ENCODE peak calls at places on chromosomes 2 and 18, in eight cellular contexts. One of them, this sample, is unnamed.

GRCh38 chr18:7898181-7898580 is 331.1 kb downstream of the PTPRM start:
- DNase-seq in endothelial cell of umbilical vein: no peak
- DNase-seq in GM23248: no peak
- DNase-seq in hepatocyte: no peak
- DNase-seq in fibroblast of lung: no peak
- DNase-seq in MM.1S: no peak
- DNase-seq in neural progenitor cell: peak; percentile 51
- DNase-seq in DND-41: no peak
- DNase-seq in this sample: no peak

GRCh38 chr2:127080941-127081769 is 25.8 kb downstream of the BIN1 start:
- DNase-seq in fibroblast of lung: peak; percentile 36
- DNase-seq in neural progenitor cell: no peak
- DNase-seq in endothelial cell of umbilical vein: no peak
- DNase-seq in GM23248: no peak
- DNase-seq in DND-41: no peak
- DNase-seq in hepatocyte: no peak
- DNase-seq in MM.1S: no peak
- DNase-seq in this sample: peak; percentile 60

GRCh38 chr2:41836944-41837343 is 210.9 kb upstream of the PKDCC start:
- DNase-seq in GM23248: peak; percentile 73
- DNase-seq in MM.1S: peak; percentile 52
- DNase-seq in endothelial cell of umbilical vein: peak; percentile 43
- DNase-seq in fibroblast of lung: peak; percentile 36
- DNase-seq in neural progenitor cell: peak; percentile 83
- DNase-seq in DND-41: peak; percentile 66
- DNase-seq in hepatocyte: peak; percentile 80
- DNase-seq in this sample: no peak

GRCh38 chr2:213476641-213477040 is 192.4 kb downstream of the SPAG16 start:
- DNase-seq in MM.1S: no peak
- DNase-seq in fibroblast of lung: peak; percentile 45
- DNase-seq in hepatocyte: no peak
- DNase-seq in GM23248: peak; percentile 83
- DNase-seq in neural progenitor cell: no peak
- DNase-seq in endothelial cell of umbilical vein: no peak
- DNase-seq in DND-41: no peak
- DNase-seq in this sample: peak; percentile 34

GRCh38 chr2:26612522-26613240 is 28.5 kb downstream of the CIB4 start:
- DNase-seq in hepatocyte: no peak
- DNase-seq in fibroblast of lung: no peak
- DNase-seq in endothelial cell of umbilical vein: no peak
- DNase-seq in GM23248: no peak
- DNase-seq in DND-41: no peak
- DNase-seq in neural progenitor cell: no peak
- DNase-seq in MM.1S: no peak
- DNase-seq in this sample: peak; percentile 30

GRCh38 chr2:181792906-181793305 is 98.6 kb upstream of the ITPRID2 start:
- DNase-seq in hepatocyte: no peak
- DNase-seq in neural progenitor cell: no peak
- DNase-seq in GM23248: no peak
- DNase-seq in endothelial cell of umbilical vein: no peak
- DNase-seq in DND-41: no peak
- DNase-seq in fibroblast of lung: no peak
- DNase-seq in MM.1S: no peak
- DNase-seq in this sample: no peak

GRCh38 chr18:31469629-31470028 is 22.1 kb downstream of the DSG3 start:
- DNase-seq in MM.1S: no peak
- DNase-seq in endothelial cell of umbilical vein: no peak
- DNase-seq in neural progenitor cell: no peak
- DNase-seq in hepatocyte: no peak
- DNase-seq in fibroblast of lung: no peak
- DNase-seq in DND-41: no peak
- DNase-seq in GM23248: no peak
- DNase-seq in this sample: no peak

GRCh38 chr2:128420131-128420530 is 101.5 kb upstream of the HS6ST1 start:
- DNase-seq in MM.1S: no peak
- DNase-seq in neural progenitor cell: no peak
- DNase-seq in endothelial cell of umbilical vein: no peak
- DNase-seq in GM23248: no peak
- DNase-seq in hepatocyte: no peak
- DNase-seq in fibroblast of lung: no peak
- DNase-seq in DND-41: peak; percentile 4
- DNase-seq in this sample: no peak

GRCh38 chr2:215527738-215528137 is 91.9 kb upstream of the FN1 start:
- DNase-seq in GM23248: peak; percentile 80
- DNase-seq in neural progenitor cell: no peak
- DNase-seq in endothelial cell of umbilical vein: no peak
- DNase-seq in hepatocyte: no peak
- DNase-seq in DND-41: no peak
- DNase-seq in MM.1S: no peak
- DNase-seq in fibroblast of lung: peak; percentile 95
- DNase-seq in this sample: no peak

GRCh38 chr2:218856168-218856895 is 3.3 kb upstream of the WNT6 start:
- DNase-seq in DND-41: peak; percentile 66
- DNase-seq in fibroblast of lung: no peak
- DNase-seq in endothelial cell of umbilical vein: no peak
- DNase-seq in hepatocyte: no peak
- DNase-seq in neural progenitor cell: no peak
- DNase-seq in GM23248: no peak
- DNase-seq in MM.1S: no peak
- DNase-seq in this sample: no peak

GRCh38 chr2:218856896-218857243 is 2.7 kb upstream of the WNT6 start:
- DNase-seq in hepatocyte: no peak
- DNase-seq in endothelial cell of umbilical vein: no peak
- DNase-seq in MM.1S: no peak
- DNase-seq in fibroblast of lung: no peak
- DNase-seq in DND-41: no peak
- DNase-seq in neural progenitor cell: no peak
- DNase-seq in GM23248: no peak
- DNase-seq in this sample: no peak

GRCh38 chr2:218854860-218855259 is 4.7 kb upstream of the WNT6 start:
- DNase-seq in DND-41: no peak
- DNase-seq in neural progenitor cell: no peak
- DNase-seq in GM23248: no peak
- DNase-seq in hepatocyte: no peak
- DNase-seq in endothelial cell of umbilical vein: no peak
- DNase-seq in fibroblast of lung: no peak
- DNase-seq in MM.1S: no peak
- DNase-seq in this sample: no peak

GRCh38 chr2:218853766-218854165 is 5.8 kb upstream of the WNT6 start:
- DNase-seq in hepatocyte: peak; percentile 60
- DNase-seq in MM.1S: no peak
- DNase-seq in endothelial cell of umbilical vein: no peak
- DNase-seq in DND-41: no peak
- DNase-seq in neural progenitor cell: no peak
- DNase-seq in fibroblast of lung: peak; percentile 72
- DNase-seq in GM23248: peak; percentile 57
- DNase-seq in this sample: peak; percentile 76

GRCh38 chr2:218855305-218856167 is 4.1 kb upstream of the WNT6 start:
- DNase-seq in DND-41: no peak
- DNase-seq in MM.1S: no peak
- DNase-seq in hepatocyte: no peak
- DNase-seq in neural progenitor cell: peak; percentile 32
- DNase-seq in GM23248: no peak
- DNase-seq in endothelial cell of umbilical vein: no peak
- DNase-seq in fibroblast of lung: no peak
- DNase-seq in this sample: no peak
- H3K27me3 ChIP-seq in DND-41: peaks cover 17% of the 10 kb centered on the region
- H3K27me3 ChIP-seq in MM.1S: peaks cover 70% of the 10 kb centered on the region
- H3K27me3 ChIP-seq in hepatocyte: peaks cover 64% of the 10 kb centered on the region
- H3K27me3 ChIP-seq in neural progenitor cell: peaks cover 94% of the 10 kb centered on the region
- H3K27me3 ChIP-seq in GM23248: peaks cover 27% of the 10 kb centered on the region
- H3K27me3 ChIP-seq in endothelial cell of umbilical vein: peaks cover 68% of the 10 kb centered on the region
- H3K27me3 ChIP-seq in fibroblast of lung: peaks cover 53% of the 10 kb centered on the region
- H3K27me3 ChIP-seq in this sample: peaks cover 13% of the 10 kb centered on the region

GRCh38 chr2:56017784-56018183 is 94.2 kb upstream of the EFEMP1 start:
- DNase-seq in MM.1S: no peak
- DNase-seq in fibroblast of lung: no peak
- DNase-seq in neural progenitor cell: no peak
- DNase-seq in hepatocyte: no peak
- DNase-seq in GM23248: no peak
- DNase-seq in DND-41: no peak
- DNase-seq in endothelial cell of umbilical vein: peak; percentile 75
- DNase-seq in this sample: no peak
- TF ChIP-seq EZH2 in MM.1S: no peak
- TF ChIP-seq EZH2 in fibroblast of lung: no peak
- TF ChIP-seq EZH2 in neural progenitor cell: no peak
- TF ChIP-seq EZH2 in hepatocyte: no peak
- TF ChIP-seq EZH2 in GM23248: no peak
- TF ChIP-seq EZH2 in DND-41: no peak
- TF ChIP-seq EZH2 in endothelial cell of umbilical vein: no peak
- TF ChIP-seq EZH2 in this sample: no peak

DNA sequence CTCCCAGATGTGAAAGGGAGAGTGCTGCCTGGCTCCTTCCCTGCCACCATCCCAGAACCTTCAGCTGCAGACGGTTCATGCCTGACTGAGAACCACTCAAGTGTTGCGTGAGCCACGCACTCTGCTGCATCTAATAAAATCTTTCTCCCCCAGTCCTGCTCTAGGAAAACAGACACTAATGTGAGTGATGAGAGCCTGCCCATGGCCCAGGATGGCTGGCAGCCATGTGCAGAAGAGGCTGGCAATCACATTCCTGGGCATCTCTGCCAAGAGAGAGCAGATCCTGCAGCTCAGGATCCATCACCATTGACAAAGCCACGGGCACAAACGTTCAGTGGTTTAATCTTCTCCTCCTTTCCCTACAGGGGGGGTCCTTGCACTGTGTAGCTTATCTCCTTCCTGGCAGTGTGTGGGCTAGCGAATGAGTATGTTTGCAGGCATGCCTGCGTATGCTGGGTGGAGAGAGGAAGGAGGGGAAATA is 477.5 kb downstream of the SLC4A3 start:
- DNase-seq in hepatocyte: peak; percentile 37
- DNase-seq in fibroblast of lung: peak; percentile 93
- DNase-seq in DND-41: no peak
- DNase-seq in GM23248: peak; percentile 94
- DNase-seq in neural progenitor cell: peak; percentile 49
- DNase-seq in MM.1S: no peak
- DNase-seq in endothelial cell of umbilical vein: no peak
- DNase-seq in this sample: peak; percentile 19
- H3K4me2 ChIP-seq in hepatocyte: no peak overlapping the region
- H3K4me2 ChIP-seq in fibroblast of lung: no peak overlapping the region
- H3K4me2 ChIP-seq in DND-41: no peak overlapping the region
- H3K4me2 ChIP-seq in GM23248: peak overlapping the region; percentile 49
- H3K4me2 ChIP-seq in neural progenitor cell: no peak overlapping the region
- H3K4me2 ChIP-seq in MM.1S: no peak overlapping the region
- H3K4me2 ChIP-seq in endothelial cell of umbilical vein: no peak overlapping the region
- H3K4me2 ChIP-seq in this sample: no peak overlapping the region

GRCh38 chr2:130737592-130737991 is 8.7 kb downstream of the GPR148 start:
- DNase-seq in GM23248: no peak
- DNase-seq in hepatocyte: no peak
- DNase-seq in fibroblast of lung: no peak
- DNase-seq in endothelial cell of umbilical vein: no peak
- DNase-seq in MM.1S: no peak
- DNase-seq in neural progenitor cell: no peak
- DNase-seq in DND-41: no peak
- DNase-seq in this sample: no peak
- H3K27me3 ChIP-seq in GM23248: no peaks in the 10 kb centered on the region
- H3K27me3 ChIP-seq in hepatocyte: no peaks in the 10 kb centered on the region
- H3K27me3 ChIP-seq in fibroblast of lung: no peaks in the 10 kb centered on the region
- H3K27me3 ChIP-seq in endothelial cell of umbilical vein: no peaks in the 10 kb centered on the region
- H3K27me3 ChIP-seq in MM.1S: no peaks in the 10 kb centered on the region
- H3K27me3 ChIP-seq in neural progenitor cell: no peaks in the 10 kb centered on the region
- H3K27me3 ChIP-seq in DND-41: no peaks in the 10 kb centered on the region
- H3K27me3 ChIP-seq in this sample: peaks cover 91% of the 10 kb centered on the region

GRCh38 chr2:104847821-104848160 is 6.1 kb upstream of the POU3F3 start:
- DNase-seq in endothelial cell of umbilical vein: no peak
- DNase-seq in fibroblast of lung: no peak
- DNase-seq in GM23248: no peak
- DNase-seq in neural progenitor cell: no peak
- DNase-seq in DND-41: no peak
- DNase-seq in MM.1S: no peak
- DNase-seq in hepatocyte: no peak
- DNase-seq in this sample: no peak

GRCh38 chr2:104849036-104849551 is 4.8 kb upstream of the POU3F3 start:
- DNase-seq in MM.1S: no peak
- DNase-seq in fibroblast of lung: peak; percentile 24
- DNase-seq in neural progenitor cell: no peak
- DNase-seq in hepatocyte: no peak
- DNase-seq in endothelial cell of umbilical vein: no peak
- DNase-seq in GM23248: no peak
- DNase-seq in DND-41: no peak
- DNase-seq in this sample: no peak

GRCh38 chr2:104846955-104847820 is 6.7 kb upstream of the POU3F3 start:
- DNase-seq in hepatocyte: no peak
- DNase-seq in MM.1S: no peak
- DNase-seq in neural progenitor cell: peak; percentile 41
- DNase-seq in GM23248: no peak
- DNase-seq in endothelial cell of umbilical vein: no peak
- DNase-seq in DND-41: no peak
- DNase-seq in fibroblast of lung: peak; percentile 33
- DNase-seq in this sample: no peak

GRCh38 chr2:104849618-104850097 is 4.3 kb upstream of the POU3F3 start:
- DNase-seq in neural progenitor cell: peak; percentile 91
- DNase-seq in DND-41: peak; percentile 55
- DNase-seq in fibroblast of lung: peak; percentile 78
- DNase-seq in GM23248: peak; percentile 83
- DNase-seq in endothelial cell of umbilical vein: peak; percentile 34
- DNase-seq in MM.1S: peak; percentile 68
- DNase-seq in hepatocyte: peak; percentile 85
- DNase-seq in this sample: peak; percentile 19

GRCh38 chr2:104848526-104848925 is 5.4 kb upstream of the POU3F3 start:
- DNase-seq in DND-41: no peak
- DNase-seq in hepatocyte: no peak
- DNase-seq in GM23248: no peak
- DNase-seq in fibroblast of lung: peak; percentile 51
- DNase-seq in MM.1S: no peak
- DNase-seq in neural progenitor cell: no peak
- DNase-seq in endothelial cell of umbilical vein: no peak
- DNase-seq in this sample: no peak
- TF ChIP-seq EZH2 in DND-41: no peak
- TF ChIP-seq EZH2 in hepatocyte: no peak
- TF ChIP-seq EZH2 in GM23248: no peak
- TF ChIP-seq EZH2 in fibroblast of lung: no peak
- TF ChIP-seq EZH2 in MM.1S: no peak
- TF ChIP-seq EZH2 in neural progenitor cell: no peak
- TF ChIP-seq EZH2 in endothelial cell of umbilical vein: no peak
- TF ChIP-seq EZH2 in this sample: no peak